ENCODE peak calls at places on chromosome 13, in seven cellular contexts. L, T, R, F, V, D and P are unnamed samples.

GRCh38 chr13:39855236-39855635 is 199.8 kb downstream of the COG6 start:
- DNase-seq in R (no peak), D (no peak), T (no peak), V (no peak), L (no peak), F (no peak), P (no peak)

GRCh38 chr13:101570410-101570809 is 117.9 kb downstream of the ITGBL1 start:
- DNase-seq in T (no peak), L (no peak), D (no peak), V (no peak), F (no peak), R (peak), P (no peak)

GRCh38 chr13:110244096-110244830 is 62.7 kb downstream of the COL4A1 start:
- DNase-seq in R (peak), T (no peak), L (no peak), F (no peak), D (no peak), V (no peak), P (no peak)

GRCh38 chr13:60370343-60370742 is 26.7 kb upstream of the TDRD3 start:
- DNase-seq in D (no peak), L (no peak), T (no peak), V (no peak), R (no peak), F (no peak), P (no peak)

GRCh38 chr13:33232883-33233282 is 52.7 kb downstream of the STARD13 start:
- DNase-seq in V (no peak), T (no peak), L (no peak), R (no peak), F (no peak), D (no peak), P (no peak)

GRCh38 chr13:99979453-99980200 is 2.0 kb upstream of the ZIC2 start:
- DNase-seq in T (no peak), L (no peak), D (no peak), R (no peak), F (no peak), V (peak), P (no peak)

GRCh38 chr13:73715114-73715909 is 418.9 kb downstream of the KLF12 start:
- DNase-seq in T (no peak), F (no peak), V (no peak), D (no peak), L (peak), R (no peak), P (no peak)

GRCh38 chr13:30829788-30830637 is 76.1 kb upstream of the MEDAG start:
- DNase-seq in R (no peak), V (no peak), F (no peak), D (no peak), L (no peak), T (no peak), P (no peak)

GRCh38 chr13:49641810-49642291 is 13.5 kb downstream of the ARL11 start:
- DNase-seq in F (no peak), D (no peak), V (no peak), L (no peak), R (peak), T (no peak), P (no peak)

GRCh38 chr13:97879646-97880297 is 73.7 kb upstream of the IPO5 start:
- DNase-seq in R (peak), F (no peak), T (no peak), L (no peak), D (no peak), V (no peak), P (no peak)

GRCh38 chr13:102586615-102587014 is 10.2 kb upstream of the TPP2 start:
- DNase-seq in F (no peak), D (no peak), T (no peak), L (no peak), R (no peak), V (no peak), P (no peak)

GRCh38 chr13:57557979-57558529 is 73.5 kb upstream of the PCDH17 start:
- DNase-seq in L (no peak), D (peak), R (no peak), V (no peak), F (no peak), T (no peak), P (no peak)

GRCh38 chr13:106696140-106696539 is 128.2 kb upstream of the ARGLU1 start:
- DNase-seq in V (no peak), F (no peak), D (no peak), T (no peak), L (no peak), R (no peak), P (no peak)